ENCODE peak calls at places on chromosome 11, in seven cellular contexts. Q is GM19239; K is activated CD8-positive, alpha-beta memory T cell treated with anti-CD3 and anti-CD28 coated beads for 48 hours; D is chondrocyte; U is ACHN; E is stimulated activated CD4-positive, alpha-beta T cell treated with anti-CD3 and anti-CD28 coated beads, Interleukin-4, amount 100 ng/mL, for 1 hour; L is RPMI8226. N is an unnamed sample.

GRCh38 chr11:92329137-92329536 is 104.5 kb downstream of the FAT3 start:
- DNase-seq in D (no peak), K (no peak), Q (no peak), E (no peak), L (no peak), U (no peak), N (no peak)

GRCh38 chr11:130212431-130212961 is 52.9 kb downstream of the ST14 start:
- DNase-seq in Q (no peak), E (no peak), D (no peak), U (no peak), L (no peak), K (no peak), N (peak; percentile 39)

GRCh38 chr11:121829159-121829643 is 286.8 kb downstream of the BLID start:
- DNase-seq in Q (no peak), K (no peak), L (no peak), E (no peak), U (no peak), D (no peak), N (no peak)

GRCh38 chr11:94734563-94735275 is 33.4 kb upstream of the AMOTL1 start:
- DNase-seq in U (no peak), D (no peak), E (no peak), L (no peak), K (no peak), Q (no peak), N (no peak)

GRCh38 chr11:91859666-91860065 is 365.0 kb upstream of the FAT3 start:
- DNase-seq in K (no peak), Q (no peak), D (no peak), U (no peak), L (no peak), E (no peak), N (no peak)

GRCh38 chr11:119147604-119148333 is 1.1 kb upstream of the ABCG4 start:
- DNase-seq in U (no peak), Q (no peak), L (peak; percentile 43), E (no peak), D (peak; percentile 43), K (no peak), N (no peak)

GRCh38 chr11:17568944-17569343 is 21.9 kb downstream of the OTOG start:
- DNase-seq in U (no peak), E (no peak), K (no peak), L (no peak), D (no peak), Q (no peak), N (no peak)

GRCh38 chr11:68343761-68344256 is 31.4 kb downstream of the LRP5 start:
- DNase-seq in D (peak; percentile 72), K (no peak), E (no peak), Q (no peak), L (no peak), U (no peak), N (no peak)

GRCh38 chr11:129131361-129131760 is 60.8 kb downstream of the ARHGAP32 start:
- DNase-seq in L (no peak), Q (no peak), D (no peak), E (no peak), K (no peak), U (no peak), N (no peak)

GRCh38 chr11:134512791-134513538 is 100.9 kb upstream of the B3GAT1 start:
- DNase-seq in D (peak; percentile 81), Q (no peak), U (no peak), E (no peak), K (no peak), L (peak; percentile 35), N (no peak)

GRCh38 chr11:132493786-132494185 is 1038.5 kb downstream of the OPCML start:
- DNase-seq in D (no peak), L (no peak), E (no peak), Q (no peak), K (no peak), U (no peak), N (no peak)

GRCh38 chr11:32870676-32871075 is 21.9 kb upstream of the QSER1 start:
- DNase-seq in Q (no peak), E (peak; percentile 33), L (peak; percentile 23), U (peak; percentile 13), D (no peak), K (no peak), N (no peak)

GRCh38 chr11:104198576-104198975 is 34.6 kb upstream of the PDGFD start:
- DNase-seq in E (no peak), D (no peak), U (no peak), Q (no peak), L (no peak), K (no peak), N (no peak)